ENCODE peak calls at places on chromosomes 13 and 19, in eight cellular contexts. R is AG09309; A is activated CD4-positive, alpha-beta memory T cell treated with anti-CD3 and anti-CD28 coated beads, Interleukin-2, amount 10 ng/mL, durations not matched to agents 7 days and 5 days; D is tibial nerve; G is progenitor cell of endocrine pancreas; V is Daoy; K is NCI-H1930; Z is pulmonary artery endothelial cell. O is an unnamed sample.

GRCh38 chr19:19338082-19338481 is 17.5 kb downstream of the MAU2 start:
- DNase-seq in R (no peak), A (no peak), D (no peak), G (no peak), V (peak; percentile 85), K (no peak), Z (no peak), O (no peak)

GRCh38 chr13:98576215-98576945 is 527 bp downstream of the STK24 start:
- DNase-seq in R (no peak), A (peak; percentile 67), D (peak; percentile 36), G (peak; percentile 49), V (peak; percentile 34), K (no peak), Z (no peak), O (no peak)

GRCh38 chr19:39372941-39373340 is 18.0 kb downstream of the PAF1 start:
- DNase-seq in R (no peak), A (no peak), D (no peak), G (no peak), V (no peak), K (no peak), Z (no peak), O (no peak)

GRCh38 chr13:110231348-110232047 is 75.5 kb downstream of the COL4A1 start:
- DNase-seq in R (no peak), A (no peak), D (no peak), G (no peak), V (no peak), K (no peak), Z (no peak), O (no peak)

GRCh38 chr19:54470991-54471782 is 1.9 kb downstream of the CDC42EP5 start:
- DNase-seq in R (no peak), A (no peak), D (peak; percentile 37), G (no peak), V (peak; percentile 48), K (no peak), Z (no peak), O (no peak)

GRCh38 chr13:110910013-110910890 is 4.6 kb downstream of the ANKRD10 start:
- DNase-seq in R (no peak), A (no peak), D (no peak), G (no peak), V (no peak), K (no peak), Z (no peak), O (no peak)

GRCh38 chr19:11296264-11296663 is 304 bp downstream of the TSPAN16 start:
- DNase-seq in R (no peak), A (no peak), D (peak; percentile 49), G (no peak), V (no peak), K (no peak), Z (no peak), O (no peak)

GRCh38 chr19:34999498-35000337 is at the start of gene GRAMD1A:
- DNase-seq in R (no peak), A (peak; percentile 83), D (peak; percentile 80), G (peak; percentile 67), V (peak; percentile 90), K (peak; percentile 79), Z (peak; percentile 69), O (peak; percentile 39)

GRCh38 chr13:33172911-33173310 is 112.6 kb downstream of the STARD13 start:
- DNase-seq in R (no peak), A (no peak), D (no peak), G (no peak), V (no peak), K (no peak), Z (no peak), O (no peak)

GRCh38 chr13:47289578-47289977 is 392.7 kb upstream of the HTR2A start:
- DNase-seq in R (no peak), A (no peak), D (no peak), G (peak; percentile 10), V (peak; percentile 13), K (no peak), Z (no peak), O (no peak)

GRCh38 chr19:4967738-4968461 is 1.0 kb upstream of the KDM4B start:
- DNase-seq in R (peak; percentile 75), A (no peak), D (no peak), G (no peak), V (peak; percentile 79), K (no peak), Z (no peak), O (no peak)

GRCh38 chr19:7356899-7357627 is 8.3 kb downstream of the ARHGEF18 start:
- DNase-seq in R (no peak), A (no peak), D (no peak), G (no peak), V (no peak), K (no peak), Z (no peak), O (no peak)

GRCh38 chr19:16541526-16542044 is 652 bp downstream of the CHERP start:
- DNase-seq in R (no peak), A (peak; percentile 29), D (no peak), G (no peak), V (no peak), K (no peak), Z (no peak), O (no peak)

GRCh38 chr19:38550376-38550775 is 67.4 kb downstream of the MAP4K1 start:
- DNase-seq in R (no peak), A (no peak), D (no peak), G (no peak), V (no peak), K (no peak), Z (no peak), O (no peak)

O was measured in NCI-H2107.